ENCODE peak calls at places on chromosome 3, in four cellular contexts. M is frontal cortex; E is naive thymus-derived CD8-positive, alpha-beta T cell; U is sciatic nerve. P is an unnamed sample.

GRCh38 chr3:122793568-122794416 is at the start of gene HSPBAP1:
- DNase-seq in M (peak; percentile 90), E (peak; percentile 88), U (peak; percentile 96), P (peak; percentile 90)

GRCh38 chr3:30768703-30769550 is 125.5 kb downstream of the GADL1 start:
- DNase-seq in M (peak; percentile 28), E (peak; percentile 53), U (peak; percentile 86), P (peak; percentile 75)

GRCh38 chr3:193816656-193817311 is 223.8 kb downstream of the OPA1 start:
- DNase-seq in M (peak; percentile 45), E (no peak), U (peak; percentile 84), P (no peak)

GRCh38 chr3:130354430-130354829 is 9.0 kb downstream of the COL6A5 start:
- DNase-seq in M (no peak), E (no peak), U (no peak), P (no peak)

GRCh38 chr3:39809181-39809994 is at the start of gene MYRIP:
- DNase-seq in M (peak; percentile 81), E (no peak), U (no peak), P (no peak)

GRCh38 chr3:5095879-5096278 is 26.2 kb upstream of the ARL8B start:
- DNase-seq in M (peak; percentile 41), E (no peak), U (peak; percentile 63), P (no peak)

GRCh38 chr3:181075098-181075497 is 85.6 kb upstream of the DNAJC19 start:
- DNase-seq in M (no peak), E (no peak), U (no peak), P (no peak)

GRCh38 chr3:171565671-171566070 is 105.5 kb upstream of the TNIK start:
- DNase-seq in M (no peak), E (no peak), U (no peak), P (peak; percentile 71)

GRCh38 chr3:146746190-146746589 is 141.0 kb upstream of the PLSCR5 start:
- DNase-seq in M (no peak), E (no peak), U (no peak), P (no peak)

GRCh38 chr3:43629254-43629653 is 7.4 kb upstream of the ANO10 start:
- DNase-seq in M (no peak), E (no peak), U (no peak), P (no peak)

P was measured in SK-MEL-5.